ENCODE peak calls at places on chromosomes 13 and 19, in five cellular contexts. One of them, this sample, is unnamed.

GRCh38 chr13:30148171-30148754 is 159.1 kb downstream of the KATNAL1 start:
- DNase-seq in cardiac muscle cell: no peak
- DNase-seq in aorta: no peak
- DNase-seq in A549: no peak
- DNase-seq in OCI-LY7: peak; percentile 17
- DNase-seq in this sample: no peak

GRCh38 chr19:55519461-55520311 is 17.2 kb downstream of the SBK2 start:
- DNase-seq in cardiac muscle cell: no peak
- DNase-seq in aorta: no peak
- DNase-seq in A549: peak; percentile 85
- DNase-seq in OCI-LY7: no peak
- DNase-seq in this sample: no peak

GRCh38 chr13:77383097-77383496 is 56.2 kb upstream of the MYCBP2 start:
- DNase-seq in cardiac muscle cell: no peak
- DNase-seq in aorta: no peak
- DNase-seq in A549: no peak
- DNase-seq in OCI-LY7: no peak
- DNase-seq in this sample: no peak

GRCh38 chr19:4232614-4233281 is 3.4 kb downstream of the EBI3 start:
- DNase-seq in cardiac muscle cell: no peak
- DNase-seq in aorta: no peak
- DNase-seq in A549: no peak
- DNase-seq in OCI-LY7: no peak
- DNase-seq in this sample: no peak

GRCh38 chr13:81929988-81930387 is 1589.1 kb upstream of the SPRY2 start:
- DNase-seq in cardiac muscle cell: peak; percentile 70
- DNase-seq in aorta: no peak
- DNase-seq in A549: no peak
- DNase-seq in OCI-LY7: no peak
- DNase-seq in this sample: no peak

GRCh38 chr13:45120967-45121366 is 657 bp downstream of the GTF2F2 start:
- DNase-seq in cardiac muscle cell: no peak
- DNase-seq in aorta: no peak
- DNase-seq in A549: no peak
- DNase-seq in OCI-LY7: peak; percentile 8
- DNase-seq in this sample: no peak

GRCh38 chr13:99150575-99151370 is 49.9 kb upstream of the UBAC2 start:
- DNase-seq in cardiac muscle cell: no peak
- DNase-seq in aorta: no peak
- DNase-seq in A549: peak; percentile 20
- DNase-seq in OCI-LY7: no peak
- DNase-seq in this sample: peak; percentile 60

GRCh38 chr19:9308091-9308490 is 1.5 kb downstream of the ZNF699 start:
- DNase-seq in cardiac muscle cell: no peak
- DNase-seq in aorta: no peak
- DNase-seq in A549: no peak
- DNase-seq in OCI-LY7: no peak
- DNase-seq in this sample: no peak

GRCh38 chr13:84191199-84191598 is 308.9 kb upstream of the SLITRK1 start:
- DNase-seq in cardiac muscle cell: no peak
- DNase-seq in aorta: no peak
- DNase-seq in A549: no peak
- DNase-seq in OCI-LY7: no peak
- DNase-seq in this sample: no peak

GRCh38 chr19:10432736-10433130 is 12.4 kb downstream of the PDE4A start:
- DNase-seq in cardiac muscle cell: no peak
- DNase-seq in aorta: no peak
- DNase-seq in A549: no peak
- DNase-seq in OCI-LY7: no peak
- DNase-seq in this sample: peak; percentile 87

GRCh38 chr19:16737909-16738308 is 18.3 kb downstream of the NWD1 start:
- DNase-seq in cardiac muscle cell: no peak
- DNase-seq in aorta: no peak
- DNase-seq in A549: no peak
- DNase-seq in OCI-LY7: no peak
- DNase-seq in this sample: no peak

GRCh38 chr19:35590875-35591274 is 4.9 kb downstream of the PMIS2 start:
- DNase-seq in cardiac muscle cell: no peak
- DNase-seq in aorta: no peak
- DNase-seq in A549: no peak
- DNase-seq in OCI-LY7: no peak
- DNase-seq in this sample: no peak
- H3K9me3 ChIP-seq in cardiac muscle cell: no peaks in the 10 kb centered on the region
- H3K9me3 ChIP-seq in aorta: no peaks in the 10 kb centered on the region
- H3K9me3 ChIP-seq in A549: peaks cover 2% of the 10 kb centered on the region
- H3K9me3 ChIP-seq in OCI-LY7: no peaks in the 10 kb centered on the region
- H3K9me3 ChIP-seq in this sample: no peaks in the 10 kb centered on the region

GRCh38 chr13:101398191-101398590 is 18.1 kb downstream of the NALCN start:
- DNase-seq in cardiac muscle cell: no peak
- DNase-seq in aorta: no peak
- DNase-seq in A549: no peak
- DNase-seq in OCI-LY7: no peak
- DNase-seq in this sample: no peak

GRCh38 chr13:101401196-101401595 is 15.1 kb downstream of the NALCN start:
- DNase-seq in cardiac muscle cell: no peak
- DNase-seq in aorta: no peak
- DNase-seq in A549: no peak
- DNase-seq in OCI-LY7: no peak
- DNase-seq in this sample: no peak

GRCh38 chr13:101398920-101399319 is 17.4 kb downstream of the NALCN start:
- DNase-seq in cardiac muscle cell: no peak
- DNase-seq in aorta: no peak
- DNase-seq in A549: no peak
- DNase-seq in OCI-LY7: no peak
- DNase-seq in this sample: no peak

GRCh38 chr13:101397742-101398141 is 18.6 kb downstream of the NALCN start:
- DNase-seq in cardiac muscle cell: no peak
- DNase-seq in aorta: no peak
- DNase-seq in A549: no peak
- DNase-seq in OCI-LY7: no peak
- DNase-seq in this sample: no peak

DNA sequence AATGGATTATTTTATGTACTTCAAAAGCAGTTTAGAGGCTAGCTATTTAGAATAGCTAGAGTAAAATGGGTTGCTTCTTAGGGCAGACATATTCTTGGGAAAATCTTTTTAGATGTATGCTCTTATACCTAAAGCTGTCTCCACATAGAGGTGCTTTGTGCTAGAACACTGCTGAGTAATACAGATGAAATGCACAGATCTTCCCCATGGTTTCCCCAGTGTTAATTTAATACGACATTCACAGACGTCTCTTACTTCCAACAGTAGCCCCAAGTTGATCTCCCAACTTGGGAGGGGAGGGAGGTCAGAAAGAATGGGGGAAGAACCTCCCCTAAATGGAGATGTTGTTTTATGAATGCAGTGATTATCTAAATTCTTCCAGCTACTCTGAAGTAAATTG is 16.9 kb downstream of the NALCN start:
- DNase-seq in cardiac muscle cell: no peak
- DNase-seq in aorta: no peak
- DNase-seq in A549: no peak
- DNase-seq in OCI-LY7: no peak
- DNase-seq in this sample: no peak
- H3K27ac ChIP-seq in cardiac muscle cell: no peak overlapping the region
- H3K27ac ChIP-seq in aorta: no peak overlapping the region
- H3K27ac ChIP-seq in A549: no peak overlapping the region
- H3K27ac ChIP-seq in OCI-LY7: no peak overlapping the region
- H3K27ac ChIP-seq in this sample: no peak overlapping the region

DNA sequence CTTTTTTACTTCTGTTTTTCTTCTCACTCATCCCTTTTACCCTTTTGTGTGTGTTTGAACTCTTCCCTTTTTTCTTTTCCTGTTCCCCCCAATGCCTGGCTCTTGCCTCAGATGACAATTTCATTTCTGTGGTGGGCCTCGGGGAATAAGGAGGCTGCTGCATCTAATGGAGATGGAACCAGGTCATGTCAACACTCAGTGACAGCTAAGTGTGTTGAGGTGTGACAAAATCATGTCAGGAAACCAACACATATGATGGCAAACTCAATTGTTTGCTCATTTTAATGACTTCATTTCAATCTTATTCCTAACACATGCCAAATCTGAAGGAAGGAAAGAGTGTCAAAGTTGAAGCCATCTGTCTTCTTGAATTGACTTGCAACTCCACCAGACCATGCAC is 36.7 kb downstream of the TNFSF11 start:
- DNase-seq in cardiac muscle cell: no peak
- DNase-seq in aorta: no peak
- DNase-seq in A549: no peak
- DNase-seq in OCI-LY7: no peak
- DNase-seq in this sample: no peak
- H3K9me3 ChIP-seq in cardiac muscle cell: no peaks in the 10 kb centered on the region
- H3K9me3 ChIP-seq in aorta: peaks cover under 1% of the 10 kb centered on the region
- H3K9me3 ChIP-seq in A549: no peaks in the 10 kb centered on the region
- H3K9me3 ChIP-seq in OCI-LY7: no peaks in the 10 kb centered on the region
- H3K9me3 ChIP-seq in this sample: no peaks in the 10 kb centered on the region

GRCh38 chr13:50080158-50080855 is 65.1 kb downstream of the KCNRG start:
- DNase-seq in cardiac muscle cell: peak; percentile 36
- DNase-seq in aorta: no peak
- DNase-seq in A549: no peak
- DNase-seq in OCI-LY7: peak; percentile 57
- DNase-seq in this sample: peak; percentile 27
- H3K27ac ChIP-seq in cardiac muscle cell: no peak overlapping the region
- H3K27ac ChIP-seq in aorta: peak overlapping the region; percentile 62
- H3K27ac ChIP-seq in A549: peak overlapping the region; percentile 98
- H3K27ac ChIP-seq in OCI-LY7: peak overlapping the region; percentile 89
- H3K27ac ChIP-seq in this sample: peak overlapping the region; percentile 91

GRCh38 chr19:12202250-12202649 is 39.4 kb downstream of the ZNF136 start:
- DNase-seq in cardiac muscle cell: peak; percentile 40
- DNase-seq in aorta: no peak
- DNase-seq in A549: no peak
- DNase-seq in OCI-LY7: peak; percentile 27
- DNase-seq in this sample: peak; percentile 50

GRCh38 chr19:12195501-12195860 is 32.6 kb downstream of the ZNF136 start:
- DNase-seq in cardiac muscle cell: no peak
- DNase-seq in aorta: no peak
- DNase-seq in A549: no peak
- DNase-seq in OCI-LY7: no peak
- DNase-seq in this sample: no peak

GRCh38 chr19:12200020-12200419 is 37.1 kb downstream of the ZNF136 start:
- DNase-seq in cardiac muscle cell: no peak
- DNase-seq in aorta: no peak
- DNase-seq in A549: no peak
- DNase-seq in OCI-LY7: no peak
- DNase-seq in this sample: peak; percentile 58

GRCh38 chr19:12194827-12195500 is 32.1 kb downstream of the ZNF136 start:
- DNase-seq in cardiac muscle cell: no peak
- DNase-seq in aorta: peak; percentile 88
- DNase-seq in A549: no peak
- DNase-seq in OCI-LY7: no peak
- DNase-seq in this sample: peak; percentile 97

DNA sequence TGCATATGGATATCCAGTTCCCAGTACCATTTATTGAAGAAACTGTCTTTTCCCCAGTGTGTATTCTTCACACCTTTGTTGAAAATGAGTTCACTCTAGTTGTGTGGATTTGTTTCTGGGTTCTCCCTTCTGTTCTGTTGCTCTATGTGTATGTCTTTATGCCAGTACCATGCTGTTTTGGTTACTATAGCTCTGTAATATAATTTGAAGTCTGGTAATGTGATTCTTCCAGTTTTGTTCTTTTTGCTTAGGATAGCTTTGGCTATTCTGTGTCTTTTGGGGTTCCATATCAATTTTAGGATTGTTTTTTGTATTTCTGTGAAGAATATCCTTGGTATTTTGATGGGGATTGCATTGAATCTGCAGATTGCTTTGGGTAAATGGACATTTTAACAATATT is 35.2 kb downstream of the ZNF136 start:
- DNase-seq in cardiac muscle cell: no peak
- DNase-seq in aorta: no peak
- DNase-seq in A549: no peak
- DNase-seq in OCI-LY7: no peak
- DNase-seq in this sample: no peak
- H3K9me3 ChIP-seq in cardiac muscle cell: no peaks in the 10 kb centered on the region
- H3K9me3 ChIP-seq in aorta: peaks cover 19% of the 10 kb centered on the region
- H3K9me3 ChIP-seq in A549: peaks cover 3% of the 10 kb centered on the region
- H3K9me3 ChIP-seq in OCI-LY7: peaks cover 19% of the 10 kb centered on the region
- H3K9me3 ChIP-seq in this sample: no peaks in the 10 kb centered on the region

This sample was measured in thyroid gland.